ENCODE peak calls at places on chromosomes 1 and 21, in six cellular contexts. L, Z, V, J, Q and W are unnamed samples.

GRCh38 chr1:245546875-245547274 is 392.1 kb downstream of the KIF26B start:
- DNase-seq in V (no peak), Q (no peak), Z (no peak), L (no peak), J (no peak), W (no peak)

GRCh38 chr1:145967288-145967687 is 2.8 kb downstream of the POLR3GL start:
- DNase-seq in L (no peak), J (no peak), V (no peak), Q (no peak), Z (no peak), W (no peak)

GRCh38 chr1:150876111-150876434 is 326 bp downstream of the ARNT start:
- DNase-seq in J (no peak), V (no peak), Q (no peak), L (peak), Z (no peak), W (no peak)

GRCh38 chr21:32572574-32573420 is 12.5 kb downstream of the TCP10L start:
- DNase-seq in L (no peak), Q (no peak), Z (no peak), V (no peak), J (no peak), W (no peak)

GRCh38 chr1:3580231-3580630 is 31.1 kb downstream of the MEGF6 start:
- DNase-seq in Q (no peak), Z (no peak), L (no peak), V (no peak), J (no peak), W (no peak)

GRCh38 chr1:6035719-6036118 is 10.0 kb upstream of the KCNAB2 start:
- DNase-seq in J (no peak), V (no peak), Q (no peak), L (no peak), Z (no peak), W (no peak)

GRCh38 chr1:1085171-1085841 is 11.2 kb upstream of the RNF223 start:
- DNase-seq in J (no peak), Q (no peak), V (no peak), L (no peak), Z (no peak), W (peak)

GRCh38 chr1:152349611-152350010 is 10.2 kb downstream of the FLG2 start:
- DNase-seq in V (no peak), J (no peak), L (no peak), Q (no peak), Z (no peak), W (no peak)

GRCh38 chr1:46342677-46343350 is 2.2 kb downstream of the NSUN4 start:
- DNase-seq in V (no peak), L (no peak), J (no peak), Z (no peak), Q (no peak), W (no peak)

GRCh38 chr1:231702804-231703203 is 76.2 kb downstream of the DISC1 start:
- DNase-seq in L (no peak), J (no peak), Z (no peak), V (no peak), Q (no peak), W (no peak)

GRCh38 chr1:167128261-167129227 is 34.7 kb downstream of the STYXL2 start:
- DNase-seq in Q (no peak), L (no peak), V (no peak), J (no peak), Z (no peak), W (no peak)

GRCh38 chr1:2132222-2133038 is 62.1 kb downstream of the FAAP20 start:
- DNase-seq in Q (no peak), J (no peak), L (no peak), Z (peak), V (no peak), W (no peak)

GRCh38 chr1:179025125-179025974 is at the start of gene FAM20B:
- DNase-seq in Q (peak), J (peak), L (peak), V (peak), Z (peak), W (peak)

GRCh38 chr1:87728169-87728568 is 399.5 kb downstream of the LMO4 start:
- DNase-seq in L (no peak), Z (no peak), J (no peak), V (no peak), Q (no peak), W (no peak)